ENCODE peak calls at places on chromosomes 1 and 21, in five cellular contexts. Y, X, A, K and D are unnamed samples.

GRCh38 chr1:90957497-90957896 is 64.3 kb downstream of the ZNF644 start:
- DNase-seq in Y (no peak), X (no peak), A (no peak), K (no peak), D (no peak)

GRCh38 chr1:180562582-180562981 is 3.8 kb downstream of the OVAAL start:
- DNase-seq in Y (no peak), X (no peak), A (no peak), K (no peak), D (no peak)

GRCh38 chr1:87916965-87917364 is 588.3 kb downstream of the LMO4 start:
- DNase-seq in Y (no peak), X (no peak), A (no peak), K (no peak), D (no peak)

GRCh38 chr1:237065903-237066302 is 23.9 kb downstream of the RYR2 start:
- DNase-seq in Y (no peak), X (no peak), A (no peak), K (no peak), D (no peak)

GRCh38 chr1:101257500-101258325 is 20.9 kb downstream of the S1PR1 start:
- DNase-seq in Y (no peak), X (no peak), A (no peak), K (no peak), D (no peak)

GRCh38 chr1:234858722-234859121 is 248.7 kb upstream of the IRF2BP2 start:
- DNase-seq in Y (no peak), X (no peak), A (no peak), K (no peak), D (no peak)

GRCh38 chr1:100972185-100972584 is 53.4 kb downstream of the DPH5 start:
- DNase-seq in Y (no peak), X (no peak), A (no peak), K (no peak), D (no peak)

GRCh38 chr21:44421901-44422840 is 33.1 kb upstream of the LRRC3 start:
- DNase-seq in Y (no peak), X (no peak), A (no peak), K (no peak), D (peak)

GRCh38 chr1:59831529-59831928 is 16.8 kb downstream of the HOOK1 start:
- DNase-seq in Y (no peak), X (no peak), A (no peak), K (no peak), D (no peak)

GRCh38 chr1:180252638-180253536 is 22.8 kb downstream of the LHX4 start:
- DNase-seq in Y (peak), X (peak), A (peak), K (peak), D (peak)

GRCh38 chr1:183580281-183580682 is 10.0 kb downstream of the NCF2 start:
- DNase-seq in Y (no peak), X (peak), A (no peak), K (no peak), D (no peak)

GRCh38 chr1:62325696-62326095 is 6.5 kb upstream of the KANK4 start:
- DNase-seq in Y (peak), X (no peak), A (no peak), K (no peak), D (no peak)

GRCh38 chr1:12458571-12458970 is 159.4 kb downstream of the DHRS3 start:
- DNase-seq in Y (no peak), X (no peak), A (no peak), K (no peak), D (no peak)

GRCh38 chr1:22717038-22717758 is 6.6 kb downstream of the EPHB2 start:
- DNase-seq in Y (no peak), X (no peak), A (no peak), K (no peak), D (no peak)

GRCh38 chr1:64087768-64088167 is 115.7 kb upstream of the UBE2U start:
- DNase-seq in Y (peak), X (no peak), A (no peak), K (no peak), D (no peak)

GRCh38 chr1:65825736-65826135 is 33.0 kb downstream of the PDE4B start:
- DNase-seq in Y (no peak), X (no peak), A (no peak), K (no peak), D (no peak)

GRCh38 chr1:109667452-109668122 is at the start of gene GSTM2:
- DNase-seq in Y (peak), X (peak), A (peak), K (peak), D (peak)

GRCh38 chr1:38068980-38069340 is 22.4 kb upstream of the POU3F1 start:
- DNase-seq in Y (no peak), X (no peak), A (no peak), K (no peak), D (no peak)

GRCh38 chr1:202131956-202132821 is 9.5 kb downstream of the GPR37L1 start:
- DNase-seq in Y (no peak), X (no peak), A (no peak), K (no peak), D (no peak)

GRCh38 chr1:241706967-241707366 is 54.9 kb downstream of the WDR64 start:
- DNase-seq in Y (no peak), X (no peak), A (no peak), K (no peak), D (no peak)

GRCh38 chr21:31151156-31151555 is 112.9 kb upstream of the KRTAP19-8 start:
- DNase-seq in Y (no peak), X (no peak), A (no peak), K (no peak), D (no peak)

GRCh38 chr1:2302292-2302925 is 74.3 kb downstream of the SKI start:
- DNase-seq in Y (no peak), X (no peak), A (no peak), K (no peak), D (no peak)

GRCh38 chr1:54255026-54255425 is 55.1 kb downstream of the MRPL37 start:
- DNase-seq in Y (no peak), X (no peak), A (no peak), K (no peak), D (no peak)

GRCh38 chr1:20486457-20487235 is 636 bp upstream of the CAMK2N1 start:
- DNase-seq in Y (no peak), X (peak), A (peak), K (no peak), D (peak)

GRCh38 chr1:158939180-158939579 is 7.8 kb downstream of the PYHIN1 start:
- DNase-seq in Y (no peak), X (no peak), A (no peak), K (no peak), D (no peak)

GRCh38 chr1:200670215-200671118 is 760 bp upstream of the DDX59 start:
- DNase-seq in Y (no peak), X (no peak), A (peak), K (no peak), D (no peak)

GRCh38 chr1:160022330-160023310 is 9.2 kb downstream of the PIGM start:
- DNase-seq in Y (no peak), X (no peak), A (no peak), K (no peak), D (no peak)

GRCh38 chr1:1349256-1350012 is at the start of gene DVL1:
- DNase-seq in Y (no peak), X (peak), A (peak), K (no peak), D (peak)

GRCh38 chr21:44905016-44905724 is 15.5 kb downstream of the ITGB2 start:
- DNase-seq in Y (no peak), X (no peak), A (no peak), K (no peak), D (no peak)

GRCh38 chr1:168553680-168554553 is 10.1 kb upstream of the XCL2 start:
- DNase-seq in Y (no peak), X (no peak), A (no peak), K (no peak), D (no peak)

GRCh38 chr1:89524369-89525168 is at the start of gene LRRC8B:
- DNase-seq in Y (peak), X (peak), A (peak), K (peak), D (peak)

GRCh38 chr1:14932034-14932638 is 221.4 kb upstream of the TMEM51 start:
- DNase-seq in Y (no peak), X (no peak), A (no peak), K (no peak), D (no peak)

GRCh38 chr1:218525451-218526197 is 180.5 kb downstream of the TGFB2 start:
- DNase-seq in Y (no peak), X (no peak), A (no peak), K (no peak), D (no peak)

GRCh38 chr1:218524986-218525385 is 179.8 kb downstream of the TGFB2 start:
- DNase-seq in Y (no peak), X (no peak), A (no peak), K (no peak), D (no peak)

GRCh38 chr1:218518341-218518740 is 173.2 kb downstream of the TGFB2 start:
- DNase-seq in Y (no peak), X (no peak), A (no peak), K (no peak), D (no peak)

GRCh38 chr1:218524526-218524925 is 179.4 kb downstream of the TGFB2 start:
- DNase-seq in Y (no peak), X (no peak), A (no peak), K (no peak), D (no peak)

GRCh38 chr1:218521414-218522169 is 176.5 kb downstream of the TGFB2 start:
- DNase-seq in Y (no peak), X (peak), A (peak), K (peak), D (peak)
- TF ChIP-seq CTCF in Y (peak), X (peak), A (peak), K (peak), D (no peak)

DNA sequence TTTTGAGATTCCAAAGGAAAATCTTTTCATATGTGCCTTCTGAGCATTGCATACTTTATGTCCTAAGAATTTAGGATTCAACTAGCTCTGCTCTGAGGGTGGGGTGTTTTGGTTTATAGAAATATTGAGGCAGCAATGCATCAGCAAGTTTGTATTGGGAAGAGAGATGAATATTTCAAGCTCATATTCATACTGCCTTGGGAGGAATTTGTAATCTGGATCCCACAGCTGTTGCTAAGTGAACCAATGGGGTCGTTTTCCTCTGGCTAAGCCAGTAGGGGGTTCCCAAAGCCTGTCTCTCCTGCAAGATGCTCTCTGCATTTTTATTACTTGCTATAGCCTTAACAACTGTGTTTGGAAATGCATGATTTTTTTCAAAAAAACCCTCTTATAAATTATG is 130.6 kb downstream of the SNX7 start:
- DNase-seq in Y (peak), X (no peak), A (no peak), K (no peak), D (no peak)
- TF ChIP-seq CTCF in Y (no peak), X (no peak), A (no peak), K (no peak), D (no peak)

GRCh38 chr1:151175910-151176309 is at the start of gene TMOD4:
- DNase-seq in Y (peak), X (no peak), A (no peak), K (no peak), D (no peak)
- TF ChIP-seq CTCF in Y (peak), X (peak), A (peak), K (peak), D (no peak)

DNA sequence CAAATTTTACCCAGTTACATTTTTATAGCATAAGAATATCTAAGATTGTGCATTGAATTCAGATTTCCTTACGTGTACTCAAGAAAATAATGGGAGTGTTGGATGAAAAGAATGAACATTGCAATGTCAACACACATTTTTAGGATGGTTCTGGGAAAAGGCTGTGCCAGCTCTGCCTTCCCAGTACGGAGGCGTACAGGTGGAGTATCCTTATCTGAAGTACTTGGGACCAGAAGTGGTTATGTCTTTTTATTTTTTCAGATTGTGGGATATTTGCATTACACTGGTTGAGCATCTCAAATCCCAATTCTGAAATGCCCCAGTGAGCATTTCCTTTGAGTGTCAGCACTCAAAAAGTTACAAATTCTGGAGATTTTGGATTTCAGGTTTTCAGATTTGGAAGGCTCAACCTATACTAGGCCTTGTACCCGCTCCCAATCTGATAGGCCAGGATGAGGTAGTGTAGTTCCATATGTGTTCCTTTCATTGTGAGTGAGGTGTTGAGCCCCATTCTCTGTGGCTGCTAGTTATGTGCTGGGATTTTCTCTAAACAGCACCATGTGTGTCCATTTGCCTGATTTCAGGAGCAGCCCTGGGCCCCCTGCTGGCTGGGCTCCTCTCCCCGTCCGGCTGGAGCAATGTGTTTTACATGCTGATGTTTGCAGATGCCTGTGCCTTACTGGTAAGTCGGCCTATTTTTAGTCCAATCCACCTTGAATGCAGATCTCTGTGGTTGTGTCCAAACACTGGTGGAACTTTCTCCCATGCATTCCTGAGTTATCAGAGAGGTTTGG is 60.8 kb downstream of the SLC37A1 start:
- DNase-seq in Y (peak), X (no peak), A (peak), K (no peak), D (no peak)
- TF ChIP-seq CTCF in Y (peak), X (no peak), A (peak), K (no peak), D (no peak)

GRCh38 chr1:191993549-191993948 is 164.7 kb upstream of the RGS18 start:
- DNase-seq in Y (no peak), X (no peak), A (no peak), K (no peak), D (no peak)
- TF ChIP-seq CTCF in Y (peak), X (no peak), A (no peak), K (no peak), D (no peak)

GRCh38 chr1:172727956-172728603 is 69.2 kb downstream of the FASLG start:
- DNase-seq in Y (peak), X (no peak), A (no peak), K (no peak), D (no peak)
- TF ChIP-seq CTCF in Y (peak), X (peak), A (peak), K (peak), D (no peak)

GRCh38 chr1:215987092-215987855 is 420.2 kb downstream of the KCTD3 start:
- DNase-seq in Y (no peak), X (no peak), A (no peak), K (no peak), D (no peak)

GRCh38 chr1:215992620-215993019 is 425.5 kb downstream of the KCTD3 start:
- DNase-seq in Y (no peak), X (peak), A (no peak), K (no peak), D (no peak)
- TF ChIP-seq CTCF in Y (peak), X (no peak), A (no peak), K (peak), D (no peak)

GRCh38 chr1:5640845-5641244 is 351.4 kb downstream of the NPHP4 start:
- DNase-seq in Y (no peak), X (peak), A (no peak), K (no peak), D (no peak)
- TF ChIP-seq CTCF in Y (no peak), X (peak), A (no peak), K (no peak), D (no peak)

DNA sequence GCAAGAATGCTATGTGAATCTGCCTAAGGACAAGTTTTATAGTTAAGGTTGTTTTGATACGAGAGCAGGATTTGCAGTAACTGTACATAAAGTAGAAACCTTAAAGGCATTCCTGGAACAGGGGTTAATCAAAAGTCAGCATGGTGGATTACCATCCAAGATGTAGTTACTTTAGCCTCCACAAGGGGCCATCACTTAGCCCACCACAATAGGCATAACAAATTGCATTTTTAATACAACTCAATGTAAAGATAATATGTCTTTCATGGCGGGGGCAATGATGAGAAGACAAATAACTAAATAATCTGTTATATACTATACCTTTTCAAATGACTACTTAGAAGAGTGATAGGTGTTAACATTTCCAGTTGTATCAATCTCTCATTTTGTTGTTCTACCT is 611.2 kb upstream of the ADGRL4 start:
- DNase-seq in Y (no peak), X (no peak), A (no peak), K (no peak), D (no peak)
- TF ChIP-seq CTCF in Y (peak), X (peak), A (peak), K (no peak), D (no peak)